ENCODE peak calls at places on chromosome 9, in nine cellular contexts. One of them, this sample, is unnamed. For H3K9me3, the result is how much of the 10 kb centered on the place peaks cover.

GRCh38 chr9:127785933-127786772 is at the start of gene CDK9:
- DNase-seq in IMR-90: peak
- DNase-seq in uterus: peak
- DNase-seq in adrenal gland: peak
- DNase-seq in prostate gland: peak
- DNase-seq in testis: peak
- DNase-seq in heart left ventricle: peak
- DNase-seq in A549: peak
- DNase-seq in HCT116: peak
- DNase-seq in this sample: peak

GRCh38 chr9:108057421-108058136 is 568.0 kb upstream of the KLF4 start:
- DNase-seq in IMR-90: peak
- DNase-seq in uterus: peak
- DNase-seq in adrenal gland: peak
- DNase-seq in prostate gland: peak
- DNase-seq in testis: no peak
- DNase-seq in heart left ventricle: no peak
- DNase-seq in A549: peak
- DNase-seq in HCT116: no peak
- DNase-seq in this sample: no peak

GRCh38 chr9:97794666-97795065 is 58.4 kb upstream of the FOXE1 start:
- DNase-seq in IMR-90: no peak
- DNase-seq in uterus: no peak
- DNase-seq in adrenal gland: no peak
- DNase-seq in prostate gland: no peak
- DNase-seq in testis: no peak
- DNase-seq in heart left ventricle: no peak
- DNase-seq in A549: no peak
- DNase-seq in HCT116: no peak
- DNase-seq in this sample: no peak

GRCh38 chr9:111187376-111187775 is 142.6 kb downstream of the OR2K2 start:
- DNase-seq in IMR-90: no peak
- DNase-seq in uterus: no peak
- DNase-seq in adrenal gland: no peak
- DNase-seq in prostate gland: no peak
- DNase-seq in testis: no peak
- DNase-seq in heart left ventricle: no peak
- DNase-seq in A549: no peak
- DNase-seq in HCT116: no peak
- DNase-seq in this sample: no peak

GRCh38 chr9:69027355-69028097 is 8.0 kb upstream of the FXN start:
- DNase-seq in IMR-90: peak
- DNase-seq in uterus: no peak
- DNase-seq in adrenal gland: peak
- DNase-seq in prostate gland: peak
- DNase-seq in testis: peak
- DNase-seq in heart left ventricle: no peak
- DNase-seq in A549: peak
- DNase-seq in HCT116: peak
- DNase-seq in this sample: no peak

GRCh38 chr9:112059145-112059979 is 115.7 kb downstream of the SUSD1 start:
- DNase-seq in IMR-90: peak
- DNase-seq in uterus: no peak
- DNase-seq in adrenal gland: peak
- DNase-seq in prostate gland: no peak
- DNase-seq in testis: peak
- DNase-seq in heart left ventricle: no peak
- DNase-seq in A549: peak
- DNase-seq in HCT116: no peak
- DNase-seq in this sample: peak

GRCh38 chr9:130021123-130021522 is 21.9 kb downstream of the FNBP1 start:
- DNase-seq in IMR-90: no peak
- DNase-seq in uterus: no peak
- DNase-seq in adrenal gland: no peak
- DNase-seq in prostate gland: no peak
- DNase-seq in testis: no peak
- DNase-seq in heart left ventricle: no peak
- DNase-seq in A549: no peak
- DNase-seq in HCT116: no peak
- DNase-seq in this sample: no peak

GRCh38 chr9:1978941-1979340 is 36.2 kb upstream of the SMARCA2 start:
- DNase-seq in IMR-90: peak
- DNase-seq in uterus: no peak
- DNase-seq in adrenal gland: no peak
- DNase-seq in prostate gland: no peak
- DNase-seq in testis: no peak
- DNase-seq in heart left ventricle: peak
- DNase-seq in A549: no peak
- DNase-seq in HCT116: no peak
- DNase-seq in this sample: peak

GRCh38 chr9:8412327-8412726 is 612.7 kb upstream of the DMAC1 start:
- DNase-seq in IMR-90: no peak
- DNase-seq in uterus: no peak
- DNase-seq in adrenal gland: no peak
- DNase-seq in prostate gland: no peak
- DNase-seq in testis: no peak
- DNase-seq in heart left ventricle: no peak
- DNase-seq in A549: no peak
- DNase-seq in HCT116: no peak
- DNase-seq in this sample: no peak

GRCh38 chr9:32218100-32218767 is 166.2 kb upstream of the ACO1 start:
- DNase-seq in IMR-90: no peak
- DNase-seq in uterus: no peak
- DNase-seq in adrenal gland: no peak
- DNase-seq in prostate gland: no peak
- DNase-seq in testis: no peak
- DNase-seq in heart left ventricle: no peak
- DNase-seq in A549: no peak
- DNase-seq in HCT116: no peak
- DNase-seq in this sample: no peak

GRCh38 chr9:125700791-125701190 is 6.2 kb downstream of the MAPKAP1 start:
- DNase-seq in IMR-90: peak
- DNase-seq in uterus: no peak
- DNase-seq in adrenal gland: no peak
- DNase-seq in prostate gland: no peak
- DNase-seq in testis: no peak
- DNase-seq in heart left ventricle: no peak
- DNase-seq in A549: no peak
- DNase-seq in HCT116: no peak
- DNase-seq in this sample: no peak

GRCh38 chr9:96567203-96567700 is 52.4 kb downstream of the CDC14B start:
- DNase-seq in IMR-90: no peak
- DNase-seq in uterus: no peak
- DNase-seq in adrenal gland: no peak
- DNase-seq in prostate gland: no peak
- DNase-seq in testis: no peak
- DNase-seq in heart left ventricle: no peak
- DNase-seq in A549: no peak
- DNase-seq in HCT116: no peak
- DNase-seq in this sample: no peak
- TF ChIP-seq POLR2A in IMR-90: no peak
- TF ChIP-seq POLR2A in uterus: no peak
- TF ChIP-seq POLR2A in adrenal gland: peak
- TF ChIP-seq POLR2A in prostate gland: no peak
- TF ChIP-seq POLR2A in testis: no peak
- TF ChIP-seq POLR2A in heart left ventricle: no peak
- TF ChIP-seq POLR2A in A549: no peak
- TF ChIP-seq POLR2A in HCT116: no peak
- TF ChIP-seq POLR2A in this sample: no peak

DNA sequence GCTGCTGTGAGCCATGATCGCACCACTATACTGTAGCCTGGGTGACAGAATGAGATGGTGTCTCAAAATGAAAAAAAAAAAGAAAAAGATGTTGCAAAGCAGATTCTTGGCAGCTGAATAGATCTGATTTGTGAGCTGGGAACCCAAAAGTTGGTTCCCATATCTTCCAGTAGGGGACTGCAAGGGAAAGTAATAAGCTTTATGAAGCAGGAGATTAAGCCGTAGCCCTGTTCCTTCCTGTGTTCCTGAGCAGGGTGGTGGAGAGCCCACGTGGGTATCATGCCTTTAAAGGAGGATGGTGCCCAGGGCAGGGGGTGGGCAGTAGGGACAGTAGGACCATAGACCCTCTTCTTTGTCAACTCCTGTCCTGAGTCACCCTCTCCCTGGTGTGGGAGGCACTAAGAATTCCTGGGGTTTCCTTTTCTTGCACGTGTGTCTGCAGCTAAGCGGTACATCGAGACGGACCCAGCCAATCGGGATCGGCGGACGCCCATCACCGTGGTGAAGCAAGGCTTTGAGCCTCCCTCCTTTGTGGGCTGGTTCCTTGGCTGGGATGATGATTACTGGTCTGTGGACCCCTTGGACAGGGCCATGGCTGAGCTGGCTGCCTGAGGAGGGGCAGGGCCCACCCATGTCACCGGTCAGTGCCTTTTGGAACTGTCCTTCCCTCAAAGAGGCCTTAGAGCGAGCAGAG is 37.9 kb downstream of the STOM start:
- DNase-seq in IMR-90: peak
- DNase-seq in uterus: no peak
- DNase-seq in adrenal gland: no peak
- DNase-seq in prostate gland: no peak
- DNase-seq in testis: no peak
- DNase-seq in heart left ventricle: no peak
- DNase-seq in A549: peak
- DNase-seq in HCT116: no peak
- DNase-seq in this sample: no peak
- TF ChIP-seq CTCF in IMR-90: peak
- TF ChIP-seq CTCF in uterus: peak
- TF ChIP-seq CTCF in adrenal gland: peak
- TF ChIP-seq CTCF in prostate gland: no peak
- TF ChIP-seq CTCF in testis: no peak
- TF ChIP-seq CTCF in heart left ventricle: peak
- TF ChIP-seq CTCF in A549: peak
- TF ChIP-seq CTCF in HCT116: no peak
- TF ChIP-seq CTCF in this sample: peak

GRCh38 chr9:137349471-137350033 is 47.5 kb upstream of the NRARP start:
- DNase-seq in IMR-90: no peak
- DNase-seq in uterus: no peak
- DNase-seq in adrenal gland: no peak
- DNase-seq in prostate gland: no peak
- DNase-seq in testis: no peak
- DNase-seq in heart left ventricle: no peak
- DNase-seq in A549: no peak
- DNase-seq in HCT116: no peak
- DNase-seq in this sample: no peak
- H3K9me3 ChIP-seq in IMR-90: under half
- H3K9me3 ChIP-seq in uterus: under half
- H3K9me3 ChIP-seq in adrenal gland: under half
- H3K9me3 ChIP-seq in prostate gland: under half
- H3K9me3 ChIP-seq in testis: under half
- H3K9me3 ChIP-seq in heart left ventricle: under half
- H3K9me3 ChIP-seq in A549: under half
- H3K9me3 ChIP-seq in HCT116: under half
- H3K9me3 ChIP-seq in this sample: under half

GRCh38 chr9:134770972-134771971 is 109.3 kb upstream of the FCN2 start:
- DNase-seq in IMR-90: no peak
- DNase-seq in uterus: no peak
- DNase-seq in adrenal gland: no peak
- DNase-seq in prostate gland: no peak
- DNase-seq in testis: no peak
- DNase-seq in heart left ventricle: no peak
- DNase-seq in A549: no peak
- DNase-seq in HCT116: no peak
- DNase-seq in this sample: no peak
- TF ChIP-seq POLR2A in IMR-90: no peak
- TF ChIP-seq POLR2A in uterus: no peak
- TF ChIP-seq POLR2A in adrenal gland: no peak
- TF ChIP-seq POLR2A in prostate gland: no peak
- TF ChIP-seq POLR2A in testis: no peak
- TF ChIP-seq POLR2A in heart left ventricle: no peak
- TF ChIP-seq POLR2A in A549: no peak
- TF ChIP-seq POLR2A in HCT116: no peak
- TF ChIP-seq POLR2A in this sample: no peak

DNA sequence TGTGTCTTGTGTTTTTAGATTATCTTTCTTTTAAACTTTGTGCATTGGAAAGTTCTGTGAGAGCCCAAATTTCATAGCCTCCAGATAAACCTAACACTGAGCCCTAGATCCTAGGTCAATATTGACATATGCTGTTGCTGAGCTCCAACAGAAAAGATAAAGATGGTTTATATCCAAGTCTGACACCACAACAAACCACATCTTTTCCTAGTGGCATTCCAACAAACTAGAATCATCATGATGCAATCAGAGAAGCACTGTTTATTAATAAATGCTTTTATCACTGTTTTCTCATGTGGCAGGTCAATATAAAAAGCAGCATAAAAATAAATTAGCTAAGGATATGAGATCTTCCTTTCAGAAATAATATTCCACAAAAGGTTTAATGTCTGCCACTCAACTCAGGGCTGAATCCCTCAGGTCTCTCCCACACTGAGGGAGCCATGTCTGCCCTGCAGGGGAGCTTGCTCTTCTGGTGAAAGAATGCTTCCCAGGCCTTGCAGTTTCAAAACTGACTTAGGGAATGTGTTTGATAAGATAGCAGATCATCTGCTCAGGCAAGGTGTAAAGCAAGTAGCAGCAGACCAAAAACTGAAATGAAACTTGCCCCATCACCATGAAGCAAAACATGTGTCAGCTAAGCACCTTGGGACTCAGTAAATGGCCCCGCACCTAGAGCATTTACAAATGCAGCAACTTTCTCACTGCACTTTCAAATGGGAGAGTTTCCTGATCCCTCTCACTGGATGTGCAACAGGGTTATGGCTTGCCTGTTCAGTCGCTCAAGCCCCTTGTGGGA is 493.0 kb downstream of the AGTPBP1 start:
- DNase-seq in IMR-90: no peak
- DNase-seq in uterus: no peak
- DNase-seq in adrenal gland: no peak
- DNase-seq in prostate gland: no peak
- DNase-seq in testis: no peak
- DNase-seq in heart left ventricle: no peak
- DNase-seq in A549: no peak
- DNase-seq in HCT116: no peak
- DNase-seq in this sample: no peak
- TF ChIP-seq CTCF in IMR-90: no peak
- TF ChIP-seq CTCF in uterus: no peak
- TF ChIP-seq CTCF in adrenal gland: no peak
- TF ChIP-seq CTCF in prostate gland: no peak
- TF ChIP-seq CTCF in testis: no peak
- TF ChIP-seq CTCF in heart left ventricle: no peak
- TF ChIP-seq CTCF in A549: no peak
- TF ChIP-seq CTCF in HCT116: no peak
- TF ChIP-seq CTCF in this sample: no peak

DNA sequence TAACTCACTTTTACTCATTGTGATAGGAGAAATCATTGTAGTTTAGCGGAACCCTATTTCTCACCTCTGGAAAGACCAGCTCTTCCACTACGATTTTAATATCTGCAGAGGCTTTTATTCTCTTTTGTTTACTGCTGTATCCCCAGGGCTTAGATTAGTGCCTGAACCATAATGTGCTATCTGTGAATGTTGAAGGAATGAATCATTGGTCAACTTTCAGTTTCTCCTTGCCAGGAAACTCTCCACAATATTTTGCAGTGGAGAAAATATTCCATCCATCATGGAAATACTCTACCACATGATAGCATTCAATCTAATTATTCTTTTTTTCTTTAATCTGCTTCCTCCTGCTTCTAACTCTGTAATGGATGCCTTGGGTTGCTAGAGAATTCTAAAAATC is 263.5 kb upstream of the PTPRD start:
- DNase-seq in IMR-90: no peak
- DNase-seq in uterus: no peak
- DNase-seq in adrenal gland: no peak
- DNase-seq in prostate gland: no peak
- DNase-seq in testis: no peak
- DNase-seq in heart left ventricle: no peak
- DNase-seq in A549: no peak
- DNase-seq in HCT116: no peak
- DNase-seq in this sample: no peak
- H3K9me3 ChIP-seq in IMR-90: under half
- H3K9me3 ChIP-seq in uterus: under half
- H3K9me3 ChIP-seq in adrenal gland: under half
- H3K9me3 ChIP-seq in prostate gland: under half
- H3K9me3 ChIP-seq in testis: under half
- H3K9me3 ChIP-seq in heart left ventricle: under half
- H3K9me3 ChIP-seq in A549: under half
- H3K9me3 ChIP-seq in HCT116: under half
- H3K9me3 ChIP-seq in this sample: under half

This sample was measured in right lobe of liver.